ENCODE peak calls at places on chromosome 22, in nine cellular contexts. P is GM20000, D is Peyer's patch, Z is fibroblast of mammary gland, Y is lower lobe of right lung, X is heart right ventricle, N is HL-60, I is left lung, R is A549. B is an unnamed sample.

GRCh38 chr22:24594569-24595120 is 1.8 kb upstream of the LRRC75B start:
- DNase-seq in P (no peak), D (no peak), Z (no peak), Y (peak; percentile 65), X (no peak), N (no peak), I (peak; percentile 43), R (no peak), B (no peak)

GRCh38 chr22:30474683-30475424 is 3.0 kb upstream of the SEC14L3 start:
- DNase-seq in P (no peak), D (no peak), Z (no peak), Y (no peak), X (no peak), N (no peak), I (no peak), R (no peak), B (no peak)

GRCh38 chr22:29112102-29112501 is 39.3 kb downstream of the KREMEN1 start:
- DNase-seq in P (no peak), D (no peak), Z (no peak), Y (no peak), X (no peak), N (no peak), I (no peak), R (no peak), B (no peak)

GRCh38 chr22:25668437-25668836 is 73.6 kb upstream of the MYO18B start:
- DNase-seq in P (no peak), D (no peak), Z (peak; percentile 90), Y (no peak), X (no peak), N (no peak), I (no peak), R (peak; percentile 11), B (peak; percentile 89)

GRCh38 chr22:36925388-36926290 is 12.2 kb downstream of the CSF2RB start:
- DNase-seq in P (no peak), D (no peak), Z (no peak), Y (no peak), X (no peak), N (no peak), I (no peak), R (no peak), B (peak; percentile 8)

GRCh38 chr22:39308614-39309363 is 10.6 kb downstream of the RPL3 start:
- DNase-seq in P (no peak), D (no peak), Z (peak; percentile 90), Y (peak; percentile 69), X (peak; percentile 50), N (peak; percentile 58), I (peak; percentile 80), R (peak; percentile 78), B (peak; percentile 93)

GRCh38 chr22:36329217-36330078 is 58.3 kb downstream of the MYH9 start:
- DNase-seq in P (no peak), D (peak; percentile 47), Z (peak; percentile 79), Y (peak; percentile 75), X (no peak), N (peak; percentile 95), I (peak; percentile 70), R (peak; percentile 92), B (peak; percentile 98)

GRCh38 chr22:32911526-32911925 is 110.0 kb downstream of the TIMP3 start:
- DNase-seq in P (no peak), D (no peak), Z (peak; percentile 4), Y (no peak), X (no peak), N (no peak), I (no peak), R (no peak), B (no peak)

GRCh38 chr22:30668306-30668655 is 606 bp upstream of the DUSP18 start:
- DNase-seq in P (no peak), D (no peak), Z (no peak), Y (no peak), X (no peak), N (no peak), I (no peak), R (no peak), B (no peak)

GRCh38 chr22:48396091-48396784 is 1431.4 kb downstream of the BRD1 start:
- DNase-seq in P (no peak), D (no peak), Z (no peak), Y (no peak), X (no peak), N (no peak), I (no peak), R (no peak), B (no peak)

GRCh38 chr22:21652547-21653545 is 10.7 kb downstream of the SDF2L1 start:
- DNase-seq in P (no peak), D (no peak), Z (no peak), Y (no peak), X (no peak), N (no peak), I (no peak), R (no peak), B (no peak)

GRCh38 chr22:43399338-43399979 is 12.4 kb upstream of the MPPED1 start:
- DNase-seq in P (no peak), D (no peak), Z (no peak), Y (peak; percentile 30), X (no peak), N (no peak), I (no peak), R (no peak), B (no peak)

GRCh38 chr22:43014062-43014875 is 680 bp downstream of the PACSIN2 start:
- DNase-seq in P (peak; percentile 64), D (peak; percentile 44), Z (peak; percentile 30), Y (peak; percentile 73), X (peak; percentile 50), N (peak; percentile 28), I (peak; percentile 56), R (no peak), B (no peak)

GRCh38 chr22:21734540-21735197 is 925 bp downstream of the YPEL1 start:
- DNase-seq in P (no peak), D (peak; percentile 28), Z (no peak), Y (no peak), X (no peak), N (peak; percentile 37), I (no peak), R (no peak), B (peak; percentile 11)

GRCh38 chr22:31332010-31332409 is 14.1 kb downstream of the PATZ1 start:
- DNase-seq in P (no peak), D (no peak), Z (no peak), Y (no peak), X (no peak), N (no peak), I (no peak), R (no peak), B (no peak)

GRCh38 chr22:24965822-24966626 is 13.5 kb downstream of the KIAA1671 start:
- DNase-seq in P (no peak), D (no peak), Z (no peak), Y (peak; percentile 84), X (peak; percentile 51), N (no peak), I (peak; percentile 83), R (peak; percentile 33), B (peak; percentile 95)

GRCh38 chr22:38954414-38955043 is 2.9 kb upstream of the APOBEC3A start:
- DNase-seq in P (no peak), D (no peak), Z (no peak), Y (no peak), X (no peak), N (no peak), I (no peak), R (no peak), B (no peak)

GRCh38 chr22:19275919-19276600 is 15.5 kb downstream of the CLTCL1 start:
- DNase-seq in P (no peak), D (no peak), Z (no peak), Y (no peak), X (no peak), N (no peak), I (no peak), R (no peak), B (no peak)

DNA sequence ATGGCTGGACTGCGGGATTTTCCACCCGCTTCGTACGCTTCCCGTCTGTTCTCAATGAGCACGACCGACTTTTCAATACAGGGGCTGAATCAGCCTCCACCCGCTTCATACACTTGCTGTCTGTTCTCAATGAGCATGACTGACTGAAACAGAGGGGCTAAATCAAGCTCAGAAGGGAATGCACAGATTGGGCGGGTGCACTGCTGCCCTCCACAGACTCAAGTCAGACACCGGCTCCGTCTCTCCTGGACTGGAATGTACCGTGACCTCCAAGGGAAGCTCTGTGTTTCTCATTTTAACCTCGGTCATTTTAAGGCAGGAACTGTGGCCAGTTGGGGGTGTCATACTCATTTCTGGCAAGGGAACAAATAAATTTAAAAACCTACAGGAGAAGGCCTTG is 48.4 kb downstream of the BRD1 start:
- DNase-seq in P (no peak), D (no peak), Z (no peak), Y (no peak), X (no peak), N (no peak), I (no peak), R (no peak), B (no peak)
- TF ChIP-seq CTCF in P (no peak), D (no peak), Z (no peak), Y (no peak), X (no peak), N (no peak), I (no peak), R (no peak), B (no peak)

GRCh38 chr22:35133702-35134395 is 67.9 kb downstream of the ISX start:
- DNase-seq in P (no peak), D (no peak), Z (no peak), Y (no peak), X (no peak), N (no peak), I (no peak), R (no peak), B (no peak)
- TF ChIP-seq CTCF in P (no peak), D (no peak), Z (no peak), Y (no peak), X (no peak), N (no peak), I (no peak), R (no peak), B (no peak)

GRCh38 chr22:27801616-27802388 is at the start of gene MN1:
- DNase-seq in P (peak; percentile 68), D (peak; percentile 30), Z (peak; percentile 26), Y (no peak), X (peak; percentile 67), N (no peak), I (no peak), R (peak; percentile 39), B (no peak)

GRCh38 chr22:27802389-27803079 is 978 bp upstream of the MN1 start:
- DNase-seq in P (no peak), D (no peak), Z (no peak), Y (no peak), X (no peak), N (no peak), I (no peak), R (no peak), B (no peak)

GRCh38 chr22:27799334-27800249 is 2.0 kb downstream of the MN1 start:
- DNase-seq in P (no peak), D (no peak), Z (no peak), Y (no peak), X (peak; percentile 57), N (no peak), I (no peak), R (no peak), B (peak; percentile 22)

GRCh38 chr22:27800250-27801131 is 1.1 kb downstream of the MN1 start:
- DNase-seq in P (peak; percentile 41), D (no peak), Z (no peak), Y (no peak), X (peak; percentile 52), N (no peak), I (no peak), R (no peak), B (no peak)

GRCh38 chr22:27801197-27801615 is 350 bp downstream of the MN1 start:
- DNase-seq in P (peak; percentile 56), D (no peak), Z (peak; percentile 34), Y (no peak), X (peak; percentile 48), N (no peak), I (no peak), R (peak; percentile 30), B (peak; percentile 34)
- TF ChIP-seq CTCF in P (no peak), D (no peak), Z (no peak), Y (no peak), X (no peak), N (no peak), I (no peak), R (no peak), B (no peak)

GRCh38 chr22:41725510-41726110 is 26.3 kb downstream of the MEI1 start:
- DNase-seq in P (no peak), D (no peak), Z (no peak), Y (no peak), X (no peak), N (no peak), I (no peak), R (peak; percentile 8), B (no peak)
- TF ChIP-seq CTCF in P (no peak), D (no peak), Z (no peak), Y (no peak), X (no peak), N (no peak), I (no peak), R (no peak), B (no peak)